ENCODE peak calls at places on chromosomes 16 and 17, in eight cellular contexts. W is cerebellar nuclear complex, K is mesendoderm, X is COR-L47, G is OCI-M1, H is choroid plexus epithelial cell, U is AG08395, B is Kasumi-1. V is an unnamed sample.

GRCh38 chr17:31508310-31509094 is 117.0 kb downstream of the RAB11FIP4 start:
- DNase-seq in B (peak), W (no peak), X (no peak), H (no peak), G (peak), K (peak), U (no peak), V (peak)

GRCh38 chr17:6986676-6987075 is 9.2 kb upstream of the ALOX12 start:
- DNase-seq in K (no peak), W (no peak), G (no peak), H (no peak), X (no peak), B (no peak), U (no peak), V (no peak)

GRCh38 chr17:29828676-29829291 is 101.2 kb downstream of the SSH2 start:
- DNase-seq in X (no peak), U (no peak), B (no peak), H (no peak), K (no peak), G (no peak), W (no peak), V (no peak)

GRCh38 chr16:81823111-81823510 is 44.0 kb downstream of the PLCG2 start:
- DNase-seq in X (no peak), U (no peak), W (no peak), K (no peak), G (peak), H (no peak), B (peak), V (no peak)

GRCh38 chr17:32265192-32265895 is at the start of gene RHBDL3:
- DNase-seq in K (peak), G (no peak), W (no peak), X (no peak), H (no peak), B (no peak), U (peak), V (peak)

GRCh38 chr16:8547756-8548155 is 42.6 kb downstream of the TMEM114 start:
- DNase-seq in U (no peak), G (no peak), X (no peak), H (no peak), W (no peak), K (no peak), B (no peak), V (no peak)

GRCh38 chr17:70405492-70406220 is 236.3 kb downstream of the KCNJ2 start:
- DNase-seq in X (no peak), B (no peak), W (no peak), K (no peak), H (peak), U (peak), G (peak), V (no peak)

GRCh38 chr17:77734371-77735050 is 224.0 kb upstream of the TNRC6C start:
- DNase-seq in W (no peak), G (peak), X (peak), K (peak), H (peak), B (peak), U (peak), V (peak)

GRCh38 chr17:8365143-8365542 is 11.4 kb downstream of the KRABD2 start:
- DNase-seq in H (peak), X (no peak), U (no peak), G (no peak), K (no peak), W (no peak), B (no peak), V (no peak)

GRCh38 chr16:10738231-10739077 is 5.2 kb upstream of the NUBP1 start:
- DNase-seq in X (no peak), H (peak), U (no peak), B (no peak), G (peak), K (peak), W (peak), V (no peak)

GRCh38 chr17:80899402-80900268 is 92.0 kb upstream of the CHMP6 start:
- DNase-seq in W (no peak), B (peak), H (peak), X (peak), U (peak), K (peak), G (peak), V (peak)

GRCh38 chr17:6660765-6661463 is 9.4 kb downstream of the C17orf100 start:
- DNase-seq in B (peak), H (no peak), G (peak), W (no peak), U (no peak), K (no peak), X (no peak), V (no peak)

GRCh38 chr16:87391324-87391949 is 699 bp upstream of the MAP1LC3B start:
- DNase-seq in W (no peak), X (no peak), K (peak), B (no peak), U (no peak), G (peak), H (peak), V (peak)

GRCh38 chr17:66357037-66357436 is 54.6 kb downstream of the PRKCA start:
- DNase-seq in K (no peak), U (no peak), H (no peak), G (no peak), W (no peak), X (no peak), B (peak), V (no peak)

GRCh38 chr17:31393749-31394146 is 2.3 kb downstream of the RAB11FIP4 start:
- DNase-seq in K (no peak), X (no peak), B (no peak), G (no peak), H (no peak), U (no peak), W (no peak), V (no peak)

GRCh38 chr17:31627960-31628359 is 231.1 kb downstream of the COPRS start:
- DNase-seq in H (peak), G (no peak), K (no peak), X (no peak), U (peak), W (no peak), B (no peak), V (no peak)

GRCh38 chr17:80773243-80773991 is 218.2 kb upstream of the CHMP6 start:
- DNase-seq in U (peak), K (peak), G (no peak), H (no peak), W (peak), B (peak), X (peak), V (peak)

GRCh38 chr17:27800522-27800921 is at the start of gene NOS2:
- DNase-seq in H (no peak), K (no peak), X (no peak), B (no peak), U (no peak), W (no peak), G (no peak), V (no peak)

GRCh38 chr16:27618140-27618539 is 68.2 kb downstream of the KATNIP start:
- DNase-seq in H (no peak), X (no peak), U (no peak), K (no peak), G (no peak), W (no peak), B (no peak), V (no peak)

GRCh38 chr16:85075236-85075924 is 36.9 kb downstream of the CIBAR2 start:
- DNase-seq in X (no peak), H (peak), G (no peak), K (peak), B (no peak), W (no peak), U (no peak), V (peak)

GRCh38 chr17:29433551-29433950 is 43.4 kb downstream of the TAOK1 start:
- DNase-seq in H (no peak), B (peak), K (peak), U (no peak), X (no peak), W (no peak), G (no peak), V (no peak)

GRCh38 chr16:23836404-23837291 is 865 bp downstream of the PRKCB start:
- DNase-seq in G (peak), W (no peak), U (no peak), X (no peak), K (peak), B (peak), H (no peak), V (peak)

GRCh38 chr16:86821933-86822332 is 243.6 kb downstream of the FOXL1 start:
- DNase-seq in X (no peak), K (peak), H (no peak), W (no peak), B (no peak), U (no peak), G (no peak), V (no peak)

GRCh38 chr17:1693339-1693738 is 8.7 kb upstream of the PRPF8 start:
- DNase-seq in X (no peak), G (no peak), K (no peak), U (no peak), B (no peak), H (no peak), W (no peak), V (no peak)

GRCh38 chr17:75138519-75138918 is 7.0 kb upstream of the NT5C start:
- DNase-seq in B (no peak), G (no peak), U (no peak), H (no peak), X (no peak), K (no peak), W (no peak), V (no peak)

GRCh38 chr17:60579090-60579489 is 20.9 kb upstream of the PPM1D start:
- DNase-seq in K (no peak), W (no peak), B (no peak), H (peak), X (no peak), G (peak), U (no peak), V (no peak)

GRCh38 chr17:34171245-34171818 is 83.8 kb upstream of the CCL2 start:
- DNase-seq in G (peak), B (peak), U (peak), H (peak), X (peak), W (no peak), K (peak), V (peak)

GRCh38 chr16:84194018-84194417 is 3.1 kb downstream of the ADAD2 start:
- DNase-seq in X (no peak), H (no peak), G (no peak), K (no peak), U (no peak), W (no peak), B (no peak), V (no peak)

GRCh38 chr17:78673395-78673794 is 96.2 kb upstream of the DNAH17 start:
- DNase-seq in W (no peak), H (no peak), X (no peak), G (no peak), K (no peak), U (no peak), B (no peak), V (no peak)

GRCh38 chr17:77124192-77124908 is 16.4 kb upstream of the SEC14L1 start:
- DNase-seq in K (no peak), U (no peak), B (no peak), X (no peak), W (no peak), G (no peak), H (peak), V (no peak)

GRCh38 chr16:51155901-51156810 is 5.1 kb upstream of the SALL1 start:
- DNase-seq in W (no peak), B (no peak), U (peak), K (peak), X (no peak), H (no peak), G (no peak), V (peak)